ENCODE peak calls at places on chromosomes 1 and 21, in five cellular contexts. I is lower lobe of right lung, Y is heart right ventricle, W is heart left ventricle, P is GM13976. L is an unnamed sample.

GRCh38 chr1:94908965-94909364 is 17.9 kb downstream of the CNN3 start:
- DNase-seq in I (no peak), Y (no peak), W (no peak), P (no peak), L (no peak)

GRCh38 chr1:224726783-224727182 is 110.7 kb downstream of the CNIH3 start:
- DNase-seq in I (peak), Y (no peak), W (no peak), P (no peak), L (peak)

GRCh38 chr21:25997788-25998611 is 172.6 kb downstream of the APP start:
- DNase-seq in I (no peak), Y (no peak), W (no peak), P (no peak), L (no peak)

GRCh38 chr1:161304927-161305871 is 4.6 kb downstream of the MPZ start:
- DNase-seq in I (peak), Y (no peak), W (no peak), P (no peak), L (no peak)

GRCh38 chr1:209672705-209673630 is 2.2 kb upstream of the G0S2 start:
- DNase-seq in I (no peak), Y (no peak), W (no peak), P (peak), L (no peak)

GRCh38 chr1:214472362-214472761 is 79.0 kb downstream of the PTPN14 start:
- DNase-seq in I (no peak), Y (no peak), W (no peak), P (no peak), L (no peak)

GRCh38 chr21:42392731-42393442 is 3.0 kb downstream of the TMPRSS3 start:
- DNase-seq in I (no peak), Y (no peak), W (no peak), P (no peak), L (no peak)

GRCh38 chr21:29939859-29940245 is at the start of gene GRIK1:
- DNase-seq in I (no peak), Y (no peak), W (no peak), P (no peak), L (no peak)

GRCh38 chr1:166969074-166969677 is 6.2 kb downstream of the ILDR2 start:
- DNase-seq in I (no peak), Y (no peak), W (no peak), P (no peak), L (no peak)

GRCh38 chr1:117612517-117613248 is 6.8 kb downstream of the TENT5C start:
- DNase-seq in I (no peak), Y (no peak), W (no peak), P (no peak), L (peak)

GRCh38 chr1:202938287-202938925 is 11.4 kb upstream of the KLHL12 start:
- DNase-seq in I (no peak), Y (no peak), W (no peak), P (no peak), L (no peak)

GRCh38 chr1:71462247-71462646 is 381.4 kb upstream of the ZRANB2 start:
- DNase-seq in I (no peak), Y (no peak), W (no peak), P (no peak), L (no peak)

GRCh38 chr1:170375082-170375733 is 156.8 kb upstream of the GORAB start:
- DNase-seq in I (no peak), Y (no peak), W (no peak), P (no peak), L (no peak)

GRCh38 chr1:5658340-5659316 is 333.6 kb downstream of the NPHP4 start:
- DNase-seq in I (no peak), Y (no peak), W (no peak), P (no peak), L (no peak)

GRCh38 chr1:160997323-160998038 is 23.5 kb downstream of the F11R start:
- DNase-seq in I (peak), Y (peak), W (peak), P (peak), L (peak)

GRCh38 chr1:69940816-69941215 is 264.6 kb downstream of the LRRC40 start:
- DNase-seq in I (no peak), Y (no peak), W (no peak), P (no peak), L (no peak)

GRCh38 chr1:209398330-209398991 is 185.1 kb upstream of the CAMK1G start:
- DNase-seq in I (no peak), Y (no peak), W (peak), P (no peak), L (peak)

GRCh38 chr21:45617021-45617930 is 26.2 kb upstream of the PCBP3 start:
- DNase-seq in I (no peak), Y (no peak), W (no peak), P (no peak), L (no peak)

GRCh38 chr1:235920596-235921375 is 54.1 kb upstream of the LYST start:
- DNase-seq in I (no peak), Y (no peak), W (no peak), P (no peak), L (peak)

GRCh38 chr1:202836616-202837403 is 26.1 kb downstream of the PCAT6 start:
- DNase-seq in I (no peak), Y (no peak), W (no peak), P (no peak), L (no peak)

GRCh38 chr1:155019377-155020245 is 14.0 kb downstream of the DCST2 start:
- DNase-seq in I (no peak), Y (no peak), W (no peak), P (no peak), L (no peak)

GRCh38 chr1:100443739-100444571 is 91.6 kb downstream of the CDC14A start:
- DNase-seq in I (no peak), Y (no peak), W (no peak), P (no peak), L (peak)

GRCh38 chr1:154405762-154406571 is 824 bp downstream of the IL6R start:
- DNase-seq in I (peak), Y (peak), W (peak), P (peak), L (peak)

GRCh38 chr1:63262148-63262770 is 60.1 kb upstream of the FOXD3 start:
- DNase-seq in I (no peak), Y (no peak), W (no peak), P (no peak), L (no peak)

GRCh38 chr1:17588048-17588781 is 48.7 kb downstream of the ARHGEF10L start:
- DNase-seq in I (peak), Y (peak), W (peak), P (no peak), L (peak)

GRCh38 chr1:178011101-178011828 is 41.4 kb upstream of the SEC16B start:
- DNase-seq in I (no peak), Y (no peak), W (peak), P (no peak), L (peak)

GRCh38 chr1:59285691-59286090 is 11.2 kb upstream of the FGGY start:
- DNase-seq in I (no peak), Y (no peak), W (no peak), P (no peak), L (no peak)

GRCh38 chr1:54838565-54839180 is 37.5 kb upstream of the TTC22 start:
- DNase-seq in I (no peak), Y (no peak), W (no peak), P (no peak), L (no peak)

GRCh38 chr1:109483658-109484518 is at the start of gene ATXN7L2:
- DNase-seq in I (peak), Y (peak), W (peak), P (peak), L (peak)

GRCh38 chr1:241834733-241835377 is 13.1 kb upstream of the EXO1 start:
- DNase-seq in I (no peak), Y (no peak), W (no peak), P (no peak), L (peak)

GRCh38 chr1:107535091-107535490 is 394.3 kb downstream of the NTNG1 start:
- DNase-seq in I (no peak), Y (no peak), W (no peak), P (peak), L (no peak)

GRCh38 chr1:92502247-92502646 is 15.5 kb upstream of the GFI1 start:
- DNase-seq in I (no peak), Y (no peak), W (no peak), P (no peak), L (peak)

GRCh38 chr1:29689372-29690030 is 453.2 kb downstream of the PTPRU start:
- DNase-seq in I (no peak), Y (no peak), W (no peak), P (no peak), L (no peak)
- TF ChIP-seq CTCF in I (no peak), Y (no peak), W (no peak), P (no peak), L (no peak)

DNA sequence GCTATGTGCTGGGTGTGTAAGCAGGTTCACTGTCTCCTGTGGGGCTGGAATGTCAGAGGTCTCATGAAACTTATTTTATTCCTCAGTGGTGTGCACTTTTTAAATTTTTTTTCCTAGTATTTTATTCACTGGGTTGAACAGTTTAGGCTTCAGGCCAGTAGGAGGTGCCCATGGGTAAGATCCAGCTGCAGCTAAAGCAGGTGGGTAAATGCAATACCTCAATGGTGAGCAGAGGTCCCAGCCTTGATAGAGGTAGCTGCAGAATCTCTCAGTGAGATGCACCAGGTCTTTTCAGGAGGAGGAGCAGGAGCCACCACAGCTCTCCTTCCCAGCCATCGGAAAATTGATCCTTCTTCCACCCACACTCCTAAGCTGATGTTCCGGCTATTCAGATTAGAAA is 12.6 kb upstream of the OR6N2 start:
- DNase-seq in I (no peak), Y (no peak), W (no peak), P (no peak), L (no peak)
- TF ChIP-seq CTCF in I (peak), Y (no peak), W (no peak), P (peak), L (no peak)

GRCh38 chr1:56502700-56503245 is 76.6 kb downstream of the PLPP3 start:
- DNase-seq in I (no peak), Y (no peak), W (no peak), P (no peak), L (peak)
- TF ChIP-seq CTCF in I (no peak), Y (no peak), W (no peak), P (no peak), L (no peak)

GRCh38 chr1:24948072-24948827 is 18.2 kb upstream of the RUNX3 start:
- DNase-seq in I (no peak), Y (no peak), W (no peak), P (no peak), L (no peak)
- TF ChIP-seq CTCF in I (no peak), Y (no peak), W (no peak), P (no peak), L (no peak)

GRCh38 chr1:65491472-65491871 is 71.0 kb downstream of the LEPR start:
- DNase-seq in I (no peak), Y (no peak), W (no peak), P (no peak), L (no peak)

GRCh38 chr1:65494671-65495070 is 74.2 kb downstream of the LEPR start:
- DNase-seq in I (no peak), Y (no peak), W (no peak), P (no peak), L (peak)

GRCh38 chr1:65495137-65495536 is 74.7 kb downstream of the LEPR start:
- DNase-seq in I (no peak), Y (no peak), W (no peak), P (no peak), L (peak)

GRCh38 chr1:65490231-65491009 is 70.0 kb downstream of the LEPR start:
- DNase-seq in I (no peak), Y (no peak), W (no peak), P (no peak), L (no peak)

DNA sequence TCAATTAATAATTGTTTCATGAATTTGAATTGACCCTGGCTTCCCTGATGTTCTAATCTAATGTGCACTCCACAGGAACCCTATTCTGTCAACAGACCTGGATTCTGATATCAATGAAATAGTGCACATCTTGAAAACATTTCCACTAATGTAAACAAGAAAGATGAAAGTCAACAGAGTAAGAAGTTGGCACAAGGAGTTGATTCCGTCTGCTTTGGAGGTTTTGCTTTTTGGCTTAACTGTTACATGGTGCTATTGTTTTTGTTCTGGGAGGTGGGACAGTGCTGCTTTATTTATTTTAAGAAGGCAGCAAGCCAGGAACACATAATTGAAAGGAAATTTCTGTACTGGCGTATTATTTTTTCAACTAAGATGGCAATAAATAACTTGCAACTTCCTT is 73.3 kb downstream of the LEPR start:
- DNase-seq in I (no peak), Y (no peak), W (no peak), P (no peak), L (no peak)
- TF ChIP-seq CTCF in I (no peak), Y (no peak), W (no peak), P (no peak), L (no peak)

L was measured in HFFc6.